ENCODE peak calls at places on chromosome 5, in four cellular contexts. One of them, this sample, is unnamed.

GRCh38 chr5:6827815-6828214 is 114.6 kb downstream of the TENT4A start:
- DNase-seq in endodermal cell: no peak
- DNase-seq in MG63: no peak
- DNase-seq in NCI-H524 treated with DMSO at 0.1 percent for 48 hours: no peak
- DNase-seq in this sample: peak; percentile 46

GRCh38 chr5:113683211-113683610 is 169.7 kb downstream of the YTHDC2 start:
- DNase-seq in endodermal cell: peak; percentile 67
- DNase-seq in MG63: no peak
- DNase-seq in NCI-H524 treated with DMSO at 0.1 percent for 48 hours: no peak
- DNase-seq in this sample: no peak

GRCh38 chr5:59042201-59042600 is 459.3 kb downstream of the RAB3C start:
- DNase-seq in endodermal cell: no peak
- DNase-seq in MG63: no peak
- DNase-seq in NCI-H524 treated with DMSO at 0.1 percent for 48 hours: no peak
- DNase-seq in this sample: no peak

GRCh38 chr5:14109041-14109747 is 33.9 kb upstream of the TRIO start:
- DNase-seq in endodermal cell: no peak
- DNase-seq in MG63: peak; percentile 77
- DNase-seq in NCI-H524 treated with DMSO at 0.1 percent for 48 hours: no peak
- DNase-seq in this sample: no peak

GRCh38 chr5:122743231-122743630 is 31.6 kb upstream of the SNX2 start:
- DNase-seq in endodermal cell: no peak
- DNase-seq in MG63: no peak
- DNase-seq in NCI-H524 treated with DMSO at 0.1 percent for 48 hours: no peak
- DNase-seq in this sample: no peak

GRCh38 chr5:127754727-127755126 is 51.5 kb downstream of the CCDC192 start:
- DNase-seq in endodermal cell: no peak
- DNase-seq in MG63: no peak
- DNase-seq in NCI-H524 treated with DMSO at 0.1 percent for 48 hours: no peak
- DNase-seq in this sample: no peak

GRCh38 chr5:68484307-68485068 is 268.9 kb downstream of the PIK3R1 start:
- DNase-seq in endodermal cell: no peak
- DNase-seq in MG63: no peak
- DNase-seq in NCI-H524 treated with DMSO at 0.1 percent for 48 hours: no peak
- DNase-seq in this sample: no peak

GRCh38 chr5:150662731-150663516 is 1.9 kb downstream of the MYOZ3 start:
- DNase-seq in endodermal cell: no peak
- DNase-seq in MG63: no peak
- DNase-seq in NCI-H524 treated with DMSO at 0.1 percent for 48 hours: no peak
- DNase-seq in this sample: no peak

GRCh38 chr5:63247651-63248050 is 669.0 kb downstream of the LRRC70 start:
- DNase-seq in endodermal cell: no peak
- DNase-seq in MG63: no peak
- DNase-seq in NCI-H524 treated with DMSO at 0.1 percent for 48 hours: no peak
- DNase-seq in this sample: no peak

GRCh38 chr5:180138976-180139730 is 67.6 kb upstream of the RNF130 start:
- DNase-seq in endodermal cell: peak; percentile 44
- DNase-seq in MG63: no peak
- DNase-seq in NCI-H524 treated with DMSO at 0.1 percent for 48 hours: no peak
- DNase-seq in this sample: no peak

GRCh38 chr5:35198096-35198495 is 32.2 kb downstream of the PRLR start:
- DNase-seq in endodermal cell: no peak
- DNase-seq in MG63: peak; percentile 95
- DNase-seq in NCI-H524 treated with DMSO at 0.1 percent for 48 hours: no peak
- DNase-seq in this sample: no peak

GRCh38 chr5:172771439-172772111 is 580 bp upstream of the DUSP1 start:
- DNase-seq in endodermal cell: no peak
- DNase-seq in MG63: peak; percentile 66
- DNase-seq in NCI-H524 treated with DMSO at 0.1 percent for 48 hours: no peak
- DNase-seq in this sample: no peak

GRCh38 chr5:74927336-74927735 is 61.1 kb upstream of the FAM169A start:
- DNase-seq in endodermal cell: no peak
- DNase-seq in MG63: no peak
- DNase-seq in NCI-H524 treated with DMSO at 0.1 percent for 48 hours: no peak
- DNase-seq in this sample: no peak

GRCh38 chr5:171648279-171648774 is 137.3 kb upstream of the SMIM23 start:
- DNase-seq in endodermal cell: no peak
- DNase-seq in MG63: no peak
- DNase-seq in NCI-H524 treated with DMSO at 0.1 percent for 48 hours: no peak
- DNase-seq in this sample: no peak

GRCh38 chr5:1975898-1976765 is 93.4 kb upstream of the IRX4 start:
- DNase-seq in endodermal cell: no peak
- DNase-seq in MG63: no peak
- DNase-seq in NCI-H524 treated with DMSO at 0.1 percent for 48 hours: no peak
- DNase-seq in this sample: no peak

GRCh38 chr5:119158144-119158543 is 87.3 kb downstream of the DMXL1 start:
- DNase-seq in endodermal cell: no peak
- DNase-seq in MG63: no peak
- DNase-seq in NCI-H524 treated with DMSO at 0.1 percent for 48 hours: no peak
- DNase-seq in this sample: no peak